ENCODE peak calls at places on chromosomes 3 and 15, in eight cellular contexts. T, V, S, U, B, L, J and P are unnamed samples.
A peak's percentile ranks its signal among the peaks of the same experiment; 100 is the strongest.

GRCh38 chr3:126982125-126982521 is 792 bp upstream of the PLXNA1 start:
- DNase-seq in U (peak; percentile 35), S (no peak), T (no peak), J (no peak), B (no peak), L (no peak), V (no peak), P (no peak)

GRCh38 chr3:45181496-45181895 is 35.3 kb upstream of the CDCP1 start:
- DNase-seq in S (no peak), V (no peak), L (no peak), J (no peak), B (no peak), T (no peak), U (no peak), P (no peak)

GRCh38 chr3:132134611-132135010 is 99.8 kb upstream of the CPNE4 start:
- DNase-seq in V (no peak), B (peak; percentile 73), S (no peak), T (no peak), U (no peak), L (no peak), J (peak; percentile 79), P (peak; percentile 94)

GRCh38 chr15:101433396-101433795 is 56.1 kb downstream of the PCSK6 start:
- DNase-seq in V (no peak), S (no peak), J (no peak), U (no peak), B (no peak), T (no peak), L (no peak), P (no peak)

GRCh38 chr3:159761377-159761776 is 227.3 kb upstream of the IL12A start:
- DNase-seq in U (no peak), V (no peak), L (peak; percentile 69), J (peak; percentile 59), T (peak; percentile 56), S (peak; percentile 65), B (no peak), P (peak; percentile 71)

GRCh38 chr15:68330911-68331310 is 53.4 kb downstream of the FEM1B start:
- DNase-seq in J (no peak), T (no peak), S (no peak), B (no peak), U (no peak), L (no peak), V (no peak), P (no peak)

GRCh38 chr3:94036909-94037507 is 8.6 kb upstream of the STX19 start:
- DNase-seq in T (no peak), U (no peak), S (peak; percentile 66), J (peak; percentile 49), V (peak; percentile 29), L (no peak), B (peak; percentile 38), P (peak; percentile 44)

GRCh38 chr15:36658321-36658720 is 78.9 kb downstream of the CDIN1 start:
- DNase-seq in U (no peak), L (no peak), S (no peak), J (peak; percentile 26), V (no peak), B (peak; percentile 63), T (no peak), P (no peak)

GRCh38 chr15:55917881-55918296 is 75.5 kb downstream of the NEDD4 start:
- DNase-seq in L (no peak), T (no peak), J (peak; percentile 90), U (no peak), V (peak; percentile 58), B (peak; percentile 66), S (peak; percentile 61), P (peak; percentile 71)

GRCh38 chr3:28846948-28847527 is 433.8 kb upstream of the RBMS3 start:
- DNase-seq in S (no peak), B (no peak), J (no peak), V (no peak), T (no peak), U (no peak), L (no peak), P (no peak)

GRCh38 chr3:60610441-60611112 is 640.7 kb downstream of the FHIT start:
- DNase-seq in S (no peak), L (no peak), J (peak; percentile 68), T (peak; percentile 87), B (peak; percentile 65), U (no peak), V (no peak), P (peak; percentile 38)

GRCh38 chr3:197305854-197306253 is 7.4 kb upstream of the DLG1 start:
- DNase-seq in J (no peak), L (no peak), B (peak; percentile 68), T (no peak), S (no peak), U (no peak), V (no peak), P (peak; percentile 11)

GRCh38 chr3:182258538-182259177 is 534.6 kb upstream of the ATP11B start:
- DNase-seq in V (peak; percentile 45), L (no peak), B (no peak), S (peak; percentile 87), T (no peak), J (peak; percentile 51), U (no peak), P (peak; percentile 61)

GRCh38 chr15:101500865-101501551 is 11.5 kb upstream of the PCSK6 start:
- DNase-seq in T (no peak), L (no peak), J (peak; percentile 19), S (no peak), U (no peak), V (no peak), B (no peak), P (peak; percentile 45)

GRCh38 chr15:101025116-101025885 is 106.1 kb downstream of the LRRK1 start:
- DNase-seq in B (no peak), V (no peak), L (no peak), J (no peak), S (no peak), T (no peak), U (no peak), P (no peak)

GRCh38 chr15:78054518-78054917 is 23.0 kb downstream of the TBC1D2B start:
- DNase-seq in J (no peak), S (no peak), B (no peak), V (no peak), T (no peak), L (no peak), U (no peak), P (no peak)

GRCh38 chr15:28185148-28185895 is 86.2 kb upstream of the OCA2 start:
- DNase-seq in T (peak; percentile 69), J (no peak), L (no peak), B (no peak), S (no peak), V (no peak), U (no peak), P (no peak)

GRCh38 chr3:128849776-128850542 is 29.5 kb upstream of the ACAD9 start:
- DNase-seq in J (peak; percentile 26), L (no peak), S (peak; percentile 43), U (no peak), V (no peak), B (no peak), T (no peak), P (no peak)

GRCh38 chr3:14361068-14361677 is 41.2 kb upstream of the SLC6A6 start:
- DNase-seq in S (no peak), U (no peak), J (no peak), B (no peak), L (no peak), T (no peak), V (no peak), P (no peak)

GRCh38 chr15:95558916-95559315 is 771.6 kb upstream of the NR2F2 start:
- DNase-seq in J (no peak), U (no peak), S (no peak), B (no peak), T (no peak), L (no peak), V (no peak), P (no peak)

GRCh38 chr3:78257956-78258530 is 1218.1 kb downstream of the ROBO2 start:
- DNase-seq in L (no peak), S (no peak), B (no peak), U (no peak), J (no peak), T (no peak), V (no peak), P (no peak)

GRCh38 chr3:188925376-188925775 is 246.4 kb upstream of the TPRG1 start:
- DNase-seq in B (no peak), J (no peak), S (no peak), V (no peak), T (no peak), U (no peak), L (no peak), P (no peak)

GRCh38 chr15:100192092-100192695 is 149.6 kb downstream of the ADAMTS17 start:
- DNase-seq in U (no peak), S (no peak), J (no peak), T (no peak), V (no peak), L (peak; percentile 30), B (no peak), P (no peak)

GRCh38 chr3:41477399-41478014 is 278.2 kb downstream of the CTNNB1 start:
- DNase-seq in T (no peak), L (no peak), J (no peak), B (no peak), U (no peak), V (peak; percentile 39), S (no peak), P (peak; percentile 59)

GRCh38 chr3:124856687-124857086 is 30.5 kb downstream of the ITGB5 start:
- DNase-seq in U (no peak), J (no peak), L (no peak), V (no peak), B (no peak), T (no peak), S (no peak), P (no peak)

GRCh38 chr3:63228677-63229076 is 49.4 kb upstream of the SYNPR start:
- DNase-seq in T (no peak), L (no peak), S (peak; percentile 64), V (peak; percentile 16), U (no peak), J (peak; percentile 48), B (peak; percentile 17), P (peak; percentile 45)

GRCh38 chr3:135964160-135964955 is 1.2 kb upstream of the PPP2R3A start:
- DNase-seq in B (no peak), U (no peak), L (no peak), J (no peak), V (no peak), T (no peak), S (no peak), P (no peak)

GRCh38 chr15:80093854-80094418 is 34.5 kb downstream of the ZFAND6 start:
- DNase-seq in J (peak; percentile 36), V (no peak), T (peak; percentile 54), U (no peak), L (peak; percentile 83), S (peak; percentile 35), B (no peak), P (peak; percentile 37)

GRCh38 chr3:12979947-12980487 is 93.2 kb downstream of the IQSEC1 start:
- DNase-seq in J (no peak), B (no peak), T (peak; percentile 20), V (no peak), L (no peak), S (no peak), U (no peak), P (no peak)

GRCh38 chr3:193732391-193732790 is 139.4 kb downstream of the OPA1 start:
- DNase-seq in S (no peak), T (no peak), B (peak; percentile 67), U (no peak), V (peak; percentile 89), J (peak; percentile 37), L (no peak), P (peak; percentile 89)

GRCh38 chr3:15601046-15601398 is 347 bp downstream of the HACL1 start:
- DNase-seq in U (no peak), T (no peak), L (no peak), J (no peak), B (no peak), V (no peak), S (no peak), P (no peak)

GRCh38 chr3:184472723-184473419 is 88.7 kb upstream of the EPHB3 start:
- DNase-seq in T (peak; percentile 51), B (no peak), J (peak; percentile 14), V (no peak), U (no peak), S (no peak), L (no peak), P (no peak)

GRCh38 chr3:129908417-129908816 is 14.9 kb upstream of the TMCC1 start:
- DNase-seq in U (no peak), V (peak; percentile 67), L (peak; percentile 74), J (no peak), T (no peak), S (peak; percentile 93), B (no peak), P (no peak)